ENCODE peak calls at places on chromosomes 2 and 18, in six cellular contexts. V is ovary, P is BE2C, K is lung, U is pancreas, I is nephron progenitor cell. Z is an unnamed sample.

GRCh38 chr18:76412818-76413565 is 82.0 kb downstream of the ZNF516 start:
- DNase-seq in K (no peak), I (no peak), V (no peak), P (no peak), U (no peak), Z (no peak)

GRCh38 chr2:148654414-148654813 is 9.9 kb downstream of the EPC2 start:
- DNase-seq in P (no peak), I (no peak), U (no peak), V (no peak), K (no peak), Z (no peak)

GRCh38 chr18:49561377-49562193 is at the start of gene LIPG:
- DNase-seq in V (no peak), K (peak; percentile 70), I (peak; percentile 79), P (no peak), U (peak; percentile 30), Z (no peak)

GRCh38 chr2:99398303-99398702 is 61.1 kb downstream of the EIF5B start:
- DNase-seq in U (no peak), K (no peak), P (no peak), V (no peak), I (no peak), Z (no peak)

GRCh38 chr2:102103992-102104871 is 38.3 kb upstream of the IL1R1 start:
- DNase-seq in U (peak; percentile 44), V (peak; percentile 80), K (peak; percentile 72), I (no peak), P (no peak), Z (no peak)

GRCh38 chr2:200148366-200148765 is 158.1 kb upstream of the SPATS2L start:
- DNase-seq in I (no peak), V (no peak), P (no peak), K (no peak), U (no peak), Z (no peak)

GRCh38 chr2:158735822-158736580 is 59.1 kb upstream of the DAPL1 start:
- DNase-seq in U (no peak), V (no peak), K (no peak), I (no peak), P (no peak), Z (no peak)

GRCh38 chr18:55753643-55754255 is 165.8 kb upstream of the TCF4 start:
- DNase-seq in I (no peak), U (no peak), P (no peak), V (no peak), K (no peak), Z (no peak)

GRCh38 chr2:188979119-188979729 is 5.1 kb downstream of the COL3A1 start:
- DNase-seq in V (no peak), P (no peak), I (no peak), U (no peak), K (no peak), Z (no peak)

GRCh38 chr2:43568226-43568625 is 27.6 kb downstream of the THADA start:
- DNase-seq in P (no peak), I (no peak), K (no peak), V (no peak), U (no peak), Z (no peak)

GRCh38 chr2:27076323-27076722 is 2.1 kb upstream of the EMILIN1 start:
- DNase-seq in K (no peak), V (no peak), I (no peak), P (no peak), U (no peak), Z (no peak)

GRCh38 chr2:204436267-204436666 is 109.0 kb upstream of the PARD3B start:
- DNase-seq in P (no peak), V (no peak), I (no peak), K (no peak), U (no peak), Z (no peak)

GRCh38 chr2:29509397-29509796 is 394.2 kb downstream of the CLIP4 start:
- DNase-seq in P (no peak), K (no peak), I (no peak), U (no peak), V (no peak), Z (no peak)

GRCh38 chr2:121905201-121905600 is 149.8 kb downstream of the TSN start:
- DNase-seq in I (no peak), P (no peak), K (no peak), U (no peak), V (no peak), Z (no peak)

GRCh38 chr2:164782323-164782722 is 59.3 kb downstream of the COBLL1 start:
- DNase-seq in K (no peak), U (no peak), V (peak; percentile 39), I (no peak), P (no peak), Z (no peak)

GRCh38 chr2:240723851-240724250 is 32.2 kb downstream of the AQP12A start:
- DNase-seq in P (no peak), I (no peak), K (no peak), U (no peak), V (no peak), Z (no peak)

GRCh38 chr2:73837847-73838585 is 9.3 kb downstream of the STAMBP start:
- DNase-seq in U (no peak), I (no peak), P (no peak), K (no peak), V (no peak), Z (no peak)

GRCh38 chr2:11562011-11562410 is 28.2 kb downstream of the GREB1 start:
- DNase-seq in K (no peak), V (peak; percentile 33), P (no peak), U (no peak), I (no peak), Z (no peak)

GRCh38 chr18:1018211-1018651 is 113.6 kb downstream of the ADCYAP1 start:
- DNase-seq in K (no peak), V (no peak), I (no peak), P (no peak), U (no peak), Z (no peak)

GRCh38 chr2:13260401-13260800 is 543.7 kb downstream of the TRIB2 start:
- DNase-seq in U (no peak), I (peak; percentile 64), V (no peak), P (no peak), K (no peak), Z (no peak)

GRCh38 chr2:138010890-138011289 is 46.6 kb downstream of the HNMT start:
- DNase-seq in I (no peak), U (no peak), K (no peak), V (no peak), P (no peak), Z (no peak)

DNA sequence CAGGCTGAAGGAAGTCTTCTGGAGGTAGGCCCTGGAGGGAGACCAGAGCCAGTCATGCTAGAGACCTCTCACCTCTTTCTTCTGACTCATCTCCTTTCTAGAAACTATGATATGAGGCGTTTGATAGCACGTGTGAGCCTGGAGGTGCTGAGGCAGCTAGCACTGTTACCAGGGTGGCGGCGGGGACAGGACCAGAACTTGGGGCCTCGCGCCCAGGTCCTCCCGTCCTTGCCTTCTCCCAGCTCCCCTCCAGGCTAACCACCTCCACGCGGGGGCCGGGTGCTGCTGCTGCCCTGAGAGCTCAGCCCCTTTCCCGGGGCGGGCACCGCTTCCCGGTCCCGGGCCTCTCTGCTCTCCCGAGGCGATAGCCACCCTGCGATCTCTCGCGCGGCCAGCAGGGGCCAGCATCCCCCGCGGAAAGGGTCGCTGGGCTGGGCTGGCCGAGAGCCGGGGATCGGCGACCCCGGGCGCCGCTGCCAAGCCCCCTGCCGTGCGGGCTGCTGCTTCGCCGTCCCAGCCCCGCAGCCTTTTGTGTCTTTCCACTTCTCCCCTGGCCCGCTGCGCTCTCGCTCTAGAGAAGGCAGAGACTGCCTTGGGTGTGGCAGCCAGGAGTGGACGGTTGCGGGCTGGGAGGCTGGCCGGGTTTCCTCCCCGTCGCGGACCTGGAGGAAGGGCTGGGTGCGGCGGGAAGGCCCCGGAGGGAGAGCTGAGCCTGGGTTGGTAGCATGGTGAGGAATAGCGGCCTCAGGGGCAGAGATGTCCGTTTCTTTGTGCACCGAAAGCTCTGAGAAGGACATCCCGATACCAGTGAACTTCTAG is 49.1 kb downstream of the TMEM17 start:
- DNase-seq in K (peak; percentile 72), I (peak; percentile 94), V (peak; percentile 79), U (peak; percentile 83), P (peak; percentile 74), Z (peak; percentile 72)
- TF ChIP-seq CTCF in K (peak; percentile 89), I (peak; percentile 95), V (peak; percentile 98), U (peak; percentile 96), P (peak; percentile 61), Z (peak; percentile 59)

DNA sequence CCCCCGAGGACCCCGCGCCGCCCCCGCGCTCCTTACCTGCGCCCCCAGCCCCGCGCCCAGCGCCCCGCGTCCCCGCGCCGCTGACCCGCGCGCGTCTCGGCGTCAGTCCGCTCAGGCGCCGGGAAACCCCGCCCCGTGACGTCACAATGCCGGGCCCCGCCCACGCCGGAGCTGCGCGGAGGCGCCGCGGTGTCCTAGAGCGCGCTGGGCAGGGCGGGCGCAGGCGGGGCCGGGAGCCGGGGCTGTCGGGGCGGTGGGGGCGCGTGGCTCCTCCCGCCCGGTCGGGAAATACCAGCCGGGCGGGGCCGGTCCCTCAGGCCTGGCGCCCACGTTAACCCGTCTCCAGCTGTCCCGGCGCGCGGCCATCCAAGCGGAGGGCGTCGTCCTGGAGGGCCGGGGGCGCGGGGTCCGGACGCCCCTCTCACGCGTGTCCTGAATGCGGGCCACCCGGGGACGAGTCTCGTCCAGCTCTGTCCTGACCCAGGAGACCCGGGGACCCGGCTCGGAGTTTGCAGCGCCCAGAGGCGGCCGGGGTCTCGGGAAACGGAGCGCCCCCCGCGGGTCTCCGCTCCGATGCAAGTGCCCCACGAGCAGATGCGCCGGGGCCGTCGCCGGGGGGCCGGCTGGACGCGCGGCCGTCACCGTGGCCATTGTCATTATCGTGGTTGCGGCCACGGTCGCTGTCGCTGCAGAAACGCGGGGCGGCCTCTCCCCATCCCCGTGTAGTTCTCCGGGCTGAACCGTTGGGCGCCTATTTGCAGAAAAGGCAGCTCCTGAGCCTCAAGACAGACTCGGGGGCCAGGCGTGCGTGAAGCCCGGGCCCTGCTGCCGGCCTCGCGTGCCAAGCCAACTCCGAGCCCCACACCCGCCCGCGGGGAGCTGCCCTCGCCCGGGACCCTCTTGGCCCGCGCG is at the start of gene SLC66A2:
- DNase-seq in V (peak; percentile 93), K (peak; percentile 95), I (peak; percentile 100), U (peak; percentile 96), P (peak; percentile 85), Z (peak; percentile 97)
- TF ChIP-seq CTCF in V (no peak), K (no peak), I (no peak), U (no peak), P (no peak), Z (no peak)

DNA sequence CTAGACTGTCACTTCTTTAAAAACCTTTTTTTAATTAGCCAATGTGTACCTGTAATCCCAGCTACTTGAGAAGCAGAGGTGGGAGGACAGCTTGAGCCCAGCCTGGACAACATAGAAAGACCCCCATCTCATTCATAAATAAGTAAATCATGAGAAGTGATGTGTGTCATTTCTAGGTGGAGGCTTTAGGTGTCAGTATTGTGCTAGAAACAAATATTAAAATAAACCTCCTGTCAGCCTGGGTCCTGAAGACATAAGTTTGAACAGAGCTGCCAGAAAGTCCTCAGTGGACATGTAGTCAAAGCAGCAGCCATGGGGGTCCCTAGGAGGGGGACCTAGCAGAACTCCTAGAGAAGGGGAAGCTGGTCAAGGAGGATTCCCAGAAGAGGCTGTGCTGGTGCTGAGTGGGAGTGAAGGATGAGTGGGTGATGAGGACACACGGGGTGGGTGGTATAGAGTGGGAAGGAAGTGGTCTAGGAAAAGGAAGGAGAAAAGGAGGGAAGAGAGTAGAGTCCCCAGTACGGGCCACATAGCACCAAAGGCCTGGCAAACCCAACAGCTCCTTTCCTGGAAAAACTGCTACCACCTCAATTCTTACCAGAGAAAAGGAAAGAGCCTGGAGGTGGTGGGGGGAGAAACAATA is 316.6 kb upstream of the NCKAP5 start:
- DNase-seq in I (no peak), V (no peak), K (no peak), U (no peak), P (no peak), Z (no peak)
- TF ChIP-seq CTCF in I (no peak), V (no peak), K (no peak), U (no peak), P (peak; percentile 31), Z (no peak)

GRCh38 chr2:28172114-28172898 is 220.4 kb upstream of the FOSL2 start:
- DNase-seq in U (no peak), I (no peak), V (no peak), P (no peak), K (no peak), Z (no peak)
- TF ChIP-seq CTCF in U (no peak), I (no peak), V (no peak), P (no peak), K (no peak), Z (no peak)

Z was measured in activated B cell treated with CpG ODN at 0.5 μM for 24 hours.